ENCODE peak calls at places on chromosomes 5 and 9, in nine cellular contexts. O is A549, Y is dorsolateral prefrontal cortex, D is cardiac muscle cell, A is tibial artery, W is ovary, K is astrocyte of the spinal cord, U is IMR-90, H is fibroblast of lung. P is an unnamed sample.

GRCh38 chr5:81749186-81749561 is 1.7 kb downstream of the SSBP2 start:
- DNase-seq in O (no peak), Y (peak; percentile 8), D (peak; percentile 32), A (no peak), W (no peak), K (no peak), U (no peak), H (peak; percentile 48), P (peak; percentile 13)

GRCh38 chr9:2157277-2158105 is 142.3 kb downstream of the SMARCA2 start:
- DNase-seq in O (peak; percentile 52), Y (peak; percentile 52), D (no peak), A (peak; percentile 28), W (peak; percentile 43), K (peak; percentile 63), U (peak; percentile 69), H (peak; percentile 62), P (peak; percentile 72)

GRCh38 chr5:156556666-156557401 is 229.9 kb downstream of the SGCD start:
- DNase-seq in O (no peak), Y (no peak), D (no peak), A (no peak), W (no peak), K (no peak), U (no peak), H (no peak), P (no peak)

GRCh38 chr5:133399247-133399891 is 213.0 kb downstream of the FSTL4 start:
- DNase-seq in O (no peak), Y (no peak), D (no peak), A (no peak), W (no peak), K (no peak), U (no peak), H (no peak), P (no peak)

GRCh38 chr9:27771803-27772545 is 198.7 kb upstream of the C9orf72 start:
- DNase-seq in O (no peak), Y (no peak), D (no peak), A (no peak), W (no peak), K (peak; percentile 74), U (no peak), H (no peak), P (peak; percentile 92)

GRCh38 chr9:132572921-132573320 is 9.5 kb upstream of the BARHL1 start:
- DNase-seq in O (peak; percentile 20), Y (no peak), D (peak; percentile 53), A (no peak), W (no peak), K (no peak), U (no peak), H (no peak), P (no peak)

GRCh38 chr9:109880276-109881169 is 100.5 kb downstream of the PALM2AKAP2 start:
- DNase-seq in O (peak; percentile 68), Y (no peak), D (no peak), A (no peak), W (no peak), K (peak; percentile 33), U (peak; percentile 41), H (peak; percentile 24), P (peak; percentile 70)

GRCh38 chr9:77946969-77947368 is 84.6 kb downstream of the GNAQ start:
- DNase-seq in O (no peak), Y (no peak), D (no peak), A (peak; percentile 45), W (no peak), K (no peak), U (no peak), H (no peak), P (no peak)

GRCh38 chr9:113632776-113633590 is 169.5 kb downstream of the RGS3 start:
- DNase-seq in O (no peak), Y (no peak), D (peak; percentile 37), A (peak; percentile 19), W (no peak), K (no peak), U (peak; percentile 78), H (peak; percentile 44), P (peak; percentile 55)

GRCh38 chr9:30197954-30198353 is 2186.5 kb upstream of the ACO1 start:
- DNase-seq in O (peak; percentile 52), Y (no peak), D (no peak), A (no peak), W (no peak), K (no peak), U (no peak), H (no peak), P (no peak)

GRCh38 chr9:30198463-30199309 is 2185.8 kb upstream of the ACO1 start:
- DNase-seq in O (no peak), Y (no peak), D (no peak), A (no peak), W (no peak), K (no peak), U (no peak), H (no peak), P (no peak)

GRCh38 chr9:30201024-30201423 is 2183.4 kb upstream of the ACO1 start:
- DNase-seq in O (no peak), Y (no peak), D (no peak), A (no peak), W (no peak), K (no peak), U (no peak), H (no peak), P (no peak)
- TF ChIP-seq CTCF in O (no peak), Y (no peak), D (no peak), A (no peak), W (no peak), K (no peak), U (no peak), H (no peak), P (no peak)

DNA sequence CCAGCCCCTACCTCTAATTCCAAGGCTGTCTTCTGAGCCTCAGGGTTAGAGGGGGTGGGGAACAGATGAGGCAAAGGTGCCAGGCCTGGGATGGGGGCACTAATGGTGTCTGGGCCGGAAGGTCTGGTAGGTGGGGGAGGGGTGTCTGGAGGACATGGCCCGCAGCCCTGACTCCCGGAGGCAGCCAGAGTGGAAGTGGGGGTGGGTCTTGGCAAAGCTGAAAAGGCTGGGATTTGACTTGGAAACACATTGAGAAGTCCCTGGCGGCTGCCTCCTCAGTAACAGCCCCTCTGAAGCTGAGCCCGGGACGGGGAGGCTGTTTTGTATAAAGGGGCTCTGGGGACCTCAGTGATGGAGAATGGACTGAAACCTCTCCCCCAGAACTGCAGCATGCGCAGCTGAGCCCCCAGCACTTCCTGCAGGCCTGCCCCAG is 49.5 kb upstream of the SYNPO start:
- DNase-seq in O (no peak), Y (no peak), D (no peak), A (no peak), W (peak; percentile 74), K (no peak), U (no peak), H (no peak), P (no peak)
- H3K4me3 ChIP-seq in O (no peak overlapping the region), Y (no peak overlapping the region), D (no peak overlapping the region), A (no peak overlapping the region), W (no peak overlapping the region), K (no peak overlapping the region), U (no peak overlapping the region), H (no peak overlapping the region), P (no peak overlapping the region)

GRCh38 chr5:66742083-66742895 is 146.1 kb downstream of the MAST4 start:
- DNase-seq in O (peak; percentile 61), Y (no peak), D (peak; percentile 23), A (no peak), W (peak; percentile 29), K (no peak), U (no peak), H (peak; percentile 21), P (peak; percentile 4)
- TF ChIP-seq CTCF in O (peak; percentile 35), Y (peak; percentile 53), D (no peak), A (no peak), W (no peak), K (peak; percentile 31), U (no peak), H (peak; percentile 34), P (peak; percentile 23)

DNA sequence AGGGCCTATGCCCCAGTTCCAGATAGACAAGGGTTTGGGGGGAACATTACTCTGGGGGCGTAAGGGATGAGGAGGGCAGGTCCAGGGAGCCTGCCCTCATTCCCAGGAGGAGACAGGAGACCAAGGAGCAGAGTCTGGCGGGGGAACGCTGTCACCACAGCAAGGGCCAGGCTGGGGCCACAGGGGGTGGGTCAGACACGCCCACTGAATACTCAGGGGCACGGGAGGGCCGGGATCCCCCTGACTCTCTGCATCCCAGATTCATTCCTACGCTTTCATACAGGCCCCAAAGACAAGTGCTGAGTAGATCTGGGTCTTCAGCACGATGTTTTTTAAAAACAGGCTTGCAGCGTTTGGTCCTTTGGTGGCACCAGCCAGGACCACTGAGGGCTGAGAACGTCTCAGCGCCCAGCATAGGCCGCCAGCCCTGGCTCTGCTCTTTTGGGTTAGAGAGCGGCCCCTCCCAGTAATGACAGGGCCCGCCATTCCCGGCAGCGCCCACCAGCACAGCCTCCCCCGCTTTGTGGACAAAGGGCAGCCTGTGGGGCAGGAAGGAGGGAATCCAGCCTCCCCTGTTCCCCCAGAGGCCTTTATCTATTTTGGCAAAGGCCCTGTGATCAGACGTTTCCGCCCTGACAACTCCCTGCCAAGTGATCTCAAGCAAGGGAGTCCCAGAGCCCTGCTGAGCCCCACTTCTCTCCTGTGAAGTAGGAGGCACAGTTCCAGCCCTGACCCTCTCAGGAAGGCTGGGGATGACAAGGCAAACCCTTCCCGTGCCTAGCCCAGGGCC is 24.9 kb downstream of the NEK6 start:
- DNase-seq in O (no peak), Y (no peak), D (no peak), A (peak; percentile 60), W (peak; percentile 87), K (peak; percentile 77), U (peak; percentile 79), H (peak; percentile 81), P (peak; percentile 79)
- H3K4me3 ChIP-seq in O (no peak overlapping the region), Y (no peak overlapping the region), D (no peak overlapping the region), A (no peak overlapping the region), W (no peak overlapping the region), K (no peak overlapping the region), U (no peak overlapping the region), H (no peak overlapping the region), P (no peak overlapping the region)

GRCh38 chr5:6576861-6577501 is 55.9 kb downstream of the NSUN2 start:
- DNase-seq in O (peak; percentile 56), Y (peak; percentile 66), D (peak; percentile 42), A (no peak), W (no peak), K (peak; percentile 58), U (peak; percentile 52), H (peak; percentile 55), P (peak; percentile 80)
- TF ChIP-seq CTCF in O (peak; percentile 65), Y (peak; percentile 55), D (peak; percentile 59), A (peak; percentile 55), W (no peak), K (peak; percentile 66), U (peak; percentile 60), H (peak; percentile 63), P (peak; percentile 82)

GRCh38 chr5:172545291-172545761 is 91.0 kb upstream of the SH3PXD2B start:
- DNase-seq in O (no peak), Y (no peak), D (no peak), A (no peak), W (no peak), K (no peak), U (no peak), H (no peak), P (no peak)

GRCh38 chr5:172544371-172545120 is 90.2 kb upstream of the SH3PXD2B start:
- DNase-seq in O (no peak), Y (no peak), D (no peak), A (no peak), W (peak; percentile 5), K (no peak), U (no peak), H (no peak), P (no peak)

GRCh38 chr5:172548311-172548731 is 92.7 kb upstream of the NEURL1B start:
- DNase-seq in O (no peak), Y (no peak), D (no peak), A (no peak), W (no peak), K (no peak), U (no peak), H (no peak), P (no peak)

GRCh38 chr5:172543484-172544298 is 89.4 kb upstream of the SH3PXD2B start:
- DNase-seq in O (no peak), Y (no peak), D (no peak), A (no peak), W (peak; percentile 4), K (no peak), U (no peak), H (no peak), P (no peak)

GRCh38 chr5:172546196-172546595 is 91.9 kb upstream of the SH3PXD2B start:
- DNase-seq in O (no peak), Y (no peak), D (no peak), A (no peak), W (no peak), K (no peak), U (no peak), H (no peak), P (no peak)
- H3K4me3 ChIP-seq in O (no peak overlapping the region), Y (no peak overlapping the region), D (no peak overlapping the region), A (no peak overlapping the region), W (no peak overlapping the region), K (no peak overlapping the region), U (no peak overlapping the region), H (no peak overlapping the region), P (no peak overlapping the region)